ENCODE peak calls at places on chromosomes 7 and 10, in seven cellular contexts. G is NCI-H1436, V is hepatic stellate cell, I is GM12891, E is fibroblast of pulmonary artery, Y is endodermal cell, X is fibroblast of the aortic adventitia. F is an unnamed sample.
A peak's percentile ranks its signal among the peaks of the same experiment; 100 is the strongest.

GRCh38 chr10:97936126-97936525 is 86.5 kb downstream of the GOLGA7B start:
- DNase-seq in V (no peak), E (no peak), G (no peak), I (no peak), Y (no peak), X (no peak), F (no peak)

GRCh38 chr10:133121479-133121878 is 33.8 kb downstream of the ADGRA1 start:
- DNase-seq in V (no peak), G (no peak), E (no peak), Y (no peak), X (no peak), I (no peak), F (no peak)

GRCh38 chr7:151849879-151850260 is 27.0 kb downstream of the PRKAG2 start:
- DNase-seq in I (no peak), E (no peak), X (no peak), Y (no peak), G (no peak), V (no peak), F (no peak)

GRCh38 chr10:63703740-63704345 is 182.6 kb downstream of the REEP3 start:
- DNase-seq in V (no peak), Y (no peak), X (no peak), G (no peak), E (no peak), I (no peak), F (no peak)

GRCh38 chr10:10816453-10816852 is 201.2 kb upstream of the CELF2 start:
- DNase-seq in I (no peak), E (peak; percentile 29), Y (no peak), V (no peak), G (no peak), X (peak; percentile 74), F (peak; percentile 73)

GRCh38 chr10:33900591-33900990 is 566.1 kb upstream of the NRP1 start:
- DNase-seq in I (no peak), G (no peak), Y (no peak), X (peak; percentile 80), V (peak; percentile 11), E (peak; percentile 78), F (peak; percentile 66)

GRCh38 chr7:157284229-157285014 is 52.4 kb upstream of the DNAJB6 start:
- DNase-seq in E (no peak), Y (no peak), X (no peak), G (no peak), V (no peak), I (no peak), F (no peak)

GRCh38 chr10:16893664-16894063 is 76.4 kb upstream of the RSU1 start:
- DNase-seq in Y (no peak), I (no peak), G (no peak), V (no peak), E (no peak), X (no peak), F (no peak)

GRCh38 chr7:27936244-27937102 is 196.5 kb downstream of the TAX1BP1 start:
- DNase-seq in I (no peak), V (no peak), E (no peak), G (no peak), X (no peak), Y (no peak), F (no peak)

GRCh38 chr10:69974551-69975155 is 78.0 kb upstream of the MACROH2A2 start:
- DNase-seq in X (peak; percentile 83), Y (no peak), G (no peak), V (no peak), E (no peak), I (no peak), F (peak; percentile 77)

GRCh38 chr10:119640875-119641526 is 10.2 kb upstream of the BAG3 start:
- DNase-seq in V (no peak), Y (no peak), G (no peak), X (no peak), I (no peak), E (no peak), F (no peak)

GRCh38 chr10:99784025-99784730 is 1.7 kb downstream of the ABCC2 start:
- DNase-seq in I (no peak), X (peak; percentile 90), Y (no peak), V (peak; percentile 41), E (peak; percentile 81), G (no peak), F (peak; percentile 83)

GRCh38 chr10:13776861-13777301 is 190.1 kb downstream of the PRPF18 start:
- DNase-seq in E (peak; percentile 48), Y (no peak), G (no peak), V (no peak), I (no peak), X (peak; percentile 48), F (peak; percentile 55)

GRCh38 chr10:6838118-6838517 is 258.0 kb upstream of the PRKCQ start:
- DNase-seq in E (no peak), I (no peak), X (no peak), Y (peak; percentile 59), G (no peak), V (no peak), F (no peak)

GRCh38 chr7:51324206-51324884 is 7.7 kb upstream of the COBL start:
- DNase-seq in X (no peak), I (no peak), G (no peak), Y (peak; percentile 46), E (peak; percentile 9), V (no peak), F (no peak)